ENCODE peak calls at places on chromosomes 3 and 15, in four cellular contexts. One of them, this sample, is unnamed.

GRCh38 chr15:66404532-66404931 is 17.8 kb downstream of the MAP2K1 start:
- ATAC-seq in mucosa of descending colon: no peak
- ATAC-seq in activated naive CD8-positive, alpha-beta T cell treated with anti-CD3 and anti-CD28 coated beads, Interleukin-2, amount 50 U/mL, for 24 hours: no peak
- ATAC-seq in omental fat pad: no peak
- ATAC-seq in this sample: no peak

GRCh38 chr15:59224474-59224873 is 17.8 kb downstream of the LDHAL6B start:
- ATAC-seq in mucosa of descending colon: peak; percentile 66
- ATAC-seq in activated naive CD8-positive, alpha-beta T cell treated with anti-CD3 and anti-CD28 coated beads, Interleukin-2, amount 50 U/mL, for 24 hours: no peak
- ATAC-seq in omental fat pad: no peak
- ATAC-seq in this sample: no peak

GRCh38 chr15:89806565-89807550 is 7.8 kb downstream of the ANPEP start:
- ATAC-seq in mucosa of descending colon: peak; percentile 81
- ATAC-seq in activated naive CD8-positive, alpha-beta T cell treated with anti-CD3 and anti-CD28 coated beads, Interleukin-2, amount 50 U/mL, for 24 hours: no peak
- ATAC-seq in omental fat pad: no peak
- ATAC-seq in this sample: no peak

GRCh38 chr3:13286873-13287272 is 133.2 kb downstream of the NUP210 start:
- ATAC-seq in mucosa of descending colon: no peak
- ATAC-seq in activated naive CD8-positive, alpha-beta T cell treated with anti-CD3 and anti-CD28 coated beads, Interleukin-2, amount 50 U/mL, for 24 hours: no peak
- ATAC-seq in omental fat pad: no peak
- ATAC-seq in this sample: no peak

GRCh38 chr15:44068346-44068745 is 126.7 kb downstream of the FRMD5 start:
- ATAC-seq in mucosa of descending colon: no peak
- ATAC-seq in activated naive CD8-positive, alpha-beta T cell treated with anti-CD3 and anti-CD28 coated beads, Interleukin-2, amount 50 U/mL, for 24 hours: no peak
- ATAC-seq in omental fat pad: no peak
- ATAC-seq in this sample: no peak

GRCh38 chr3:58143417-58144055 is 67.2 kb downstream of the DNASE1L3 start:
- ATAC-seq in mucosa of descending colon: peak; percentile 18
- ATAC-seq in activated naive CD8-positive, alpha-beta T cell treated with anti-CD3 and anti-CD28 coated beads, Interleukin-2, amount 50 U/mL, for 24 hours: no peak
- ATAC-seq in omental fat pad: no peak
- ATAC-seq in this sample: no peak

GRCh38 chr3:12758025-12758830 is 831 bp downstream of the TMEM40 start:
- ATAC-seq in mucosa of descending colon: peak; percentile 43
- ATAC-seq in activated naive CD8-positive, alpha-beta T cell treated with anti-CD3 and anti-CD28 coated beads, Interleukin-2, amount 50 U/mL, for 24 hours: no peak
- ATAC-seq in omental fat pad: peak; percentile 80
- ATAC-seq in this sample: peak; percentile 50

GRCh38 chr3:118802325-118803095 is 232.1 kb downstream of the IGSF11 start:
- ATAC-seq in mucosa of descending colon: no peak
- ATAC-seq in activated naive CD8-positive, alpha-beta T cell treated with anti-CD3 and anti-CD28 coated beads, Interleukin-2, amount 50 U/mL, for 24 hours: no peak
- ATAC-seq in omental fat pad: no peak
- ATAC-seq in this sample: no peak

GRCh38 chr15:70281811-70282307 is 184.1 kb upstream of the TLE3 start:
- ATAC-seq in mucosa of descending colon: peak; percentile 59
- ATAC-seq in activated naive CD8-positive, alpha-beta T cell treated with anti-CD3 and anti-CD28 coated beads, Interleukin-2, amount 50 U/mL, for 24 hours: peak; percentile 97
- ATAC-seq in omental fat pad: peak; percentile 78
- ATAC-seq in this sample: peak; percentile 94

GRCh38 chr3:191070201-191070600 is 128.8 kb upstream of the OSTN start:
- ATAC-seq in mucosa of descending colon: no peak
- ATAC-seq in activated naive CD8-positive, alpha-beta T cell treated with anti-CD3 and anti-CD28 coated beads, Interleukin-2, amount 50 U/mL, for 24 hours: no peak
- ATAC-seq in omental fat pad: no peak
- ATAC-seq in this sample: no peak

GRCh38 chr15:96416218-96416933 is 85.9 kb downstream of the NR2F2 start:
- ATAC-seq in mucosa of descending colon: no peak
- ATAC-seq in activated naive CD8-positive, alpha-beta T cell treated with anti-CD3 and anti-CD28 coated beads, Interleukin-2, amount 50 U/mL, for 24 hours: no peak
- ATAC-seq in omental fat pad: peak; percentile 42
- ATAC-seq in this sample: no peak

GRCh38 chr3:182726258-182727142 is 66.8 kb upstream of the ATP11B start:
- ATAC-seq in mucosa of descending colon: peak; percentile 67
- ATAC-seq in activated naive CD8-positive, alpha-beta T cell treated with anti-CD3 and anti-CD28 coated beads, Interleukin-2, amount 50 U/mL, for 24 hours: no peak
- ATAC-seq in omental fat pad: no peak
- ATAC-seq in this sample: no peak

GRCh38 chr3:127141921-127142730 is 50.8 kb upstream of the PRR23E start:
- ATAC-seq in mucosa of descending colon: peak; percentile 83
- ATAC-seq in activated naive CD8-positive, alpha-beta T cell treated with anti-CD3 and anti-CD28 coated beads, Interleukin-2, amount 50 U/mL, for 24 hours: no peak
- ATAC-seq in omental fat pad: peak; percentile 66
- ATAC-seq in this sample: no peak

GRCh38 chr3:45409921-45410320 is 21.5 kb downstream of the LARS2 start:
- ATAC-seq in mucosa of descending colon: no peak
- ATAC-seq in activated naive CD8-positive, alpha-beta T cell treated with anti-CD3 and anti-CD28 coated beads, Interleukin-2, amount 50 U/mL, for 24 hours: no peak
- ATAC-seq in omental fat pad: peak; percentile 84
- ATAC-seq in this sample: no peak

GRCh38 chr3:174857301-174857700 is 1.8 kb upstream of the NAALADL2 start:
- ATAC-seq in mucosa of descending colon: no peak
- ATAC-seq in activated naive CD8-positive, alpha-beta T cell treated with anti-CD3 and anti-CD28 coated beads, Interleukin-2, amount 50 U/mL, for 24 hours: no peak
- ATAC-seq in omental fat pad: no peak
- ATAC-seq in this sample: no peak

GRCh38 chr3:52851348-52851747 is 16.5 kb upstream of the MUSTN1 start:
- ATAC-seq in mucosa of descending colon: peak; percentile 76
- ATAC-seq in activated naive CD8-positive, alpha-beta T cell treated with anti-CD3 and anti-CD28 coated beads, Interleukin-2, amount 50 U/mL, for 24 hours: peak; percentile 61
- ATAC-seq in omental fat pad: no peak
- ATAC-seq in this sample: peak; percentile 57

GRCh38 chr3:94596141-94596540 is 533.3 kb downstream of the NSUN3 start:
- ATAC-seq in mucosa of descending colon: no peak
- ATAC-seq in activated naive CD8-positive, alpha-beta T cell treated with anti-CD3 and anti-CD28 coated beads, Interleukin-2, amount 50 U/mL, for 24 hours: no peak
- ATAC-seq in omental fat pad: no peak
- ATAC-seq in this sample: no peak

GRCh38 chr3:54217828-54218227 is 95.5 kb downstream of the CACNA2D3 start:
- ATAC-seq in mucosa of descending colon: no peak
- ATAC-seq in activated naive CD8-positive, alpha-beta T cell treated with anti-CD3 and anti-CD28 coated beads, Interleukin-2, amount 50 U/mL, for 24 hours: no peak
- ATAC-seq in omental fat pad: no peak
- ATAC-seq in this sample: no peak

GRCh38 chr3:182800508-182800907 is 7.2 kb downstream of the ATP11B start:
- ATAC-seq in mucosa of descending colon: no peak
- ATAC-seq in activated naive CD8-positive, alpha-beta T cell treated with anti-CD3 and anti-CD28 coated beads, Interleukin-2, amount 50 U/mL, for 24 hours: no peak
- ATAC-seq in omental fat pad: no peak
- ATAC-seq in this sample: no peak

This sample was measured in stimulated activated memory B cell treated with anti-CD40 and anti-IgM and Interleukin-4, amounts not matched to agents 10 μg/mL and 1 μg/mL and 100 μg/mL, for 72 hours.